ENCODE peak calls at places on chromosomes 6 and 20, in ten cellular contexts. X, E, P, Q, T, C, J, K, D and R are unnamed samples.

GRCh38 chr6:154570505-154570904 is 60.0 kb upstream of the CNKSR3 start:
- DNase-seq in C (no peak), T (no peak), D (no peak), X (no peak), Q (no peak), E (no peak), K (no peak), J (no peak), P (no peak), R (no peak)

GRCh38 chr6:166745801-166746668 is 119.0 kb upstream of the RPS6KA2 start:
- DNase-seq in Q (no peak), J (no peak), T (no peak), P (no peak), D (no peak), C (no peak), E (no peak), X (no peak), K (no peak), R (no peak)

GRCh38 chr6:50850223-50850751 is 31.6 kb downstream of the TFAP2B start:
- DNase-seq in Q (peak), E (no peak), T (peak), K (no peak), D (no peak), J (peak), X (no peak), P (peak), C (peak), R (no peak)

GRCh38 chr6:133623065-133623464 is 265.8 kb upstream of the TCF21 start:
- DNase-seq in E (no peak), Q (no peak), K (no peak), J (no peak), C (no peak), X (peak), T (no peak), D (no peak), P (no peak), R (peak)

GRCh38 chr6:23587582-23587981 is 538.4 kb upstream of the NRSN1 start:
- DNase-seq in K (no peak), Q (no peak), P (no peak), X (no peak), J (no peak), C (no peak), T (no peak), D (no peak), E (no peak), R (no peak)

GRCh38 chr6:82144852-82145332 is 102.7 kb downstream of the IBTK start:
- DNase-seq in E (no peak), K (peak), J (peak), X (peak), T (peak), Q (peak), P (peak), D (no peak), C (peak), R (peak)

GRCh38 chr6:44062771-44063560 is 64.3 kb downstream of the MRPL14 start:
- DNase-seq in D (peak), Q (no peak), X (no peak), C (peak), J (peak), E (peak), K (no peak), P (peak), T (no peak), R (no peak)

GRCh38 chr20:58233881-58234528 is 5.6 kb upstream of the ANKRD60 start:
- DNase-seq in J (peak), X (no peak), C (peak), T (no peak), P (peak), Q (peak), D (peak), K (no peak), E (no peak), R (no peak)

GRCh38 chr6:81215092-81215432 is 537.4 kb downstream of the TENT5A start:
- DNase-seq in P (no peak), D (no peak), T (no peak), J (no peak), X (no peak), E (no peak), K (no peak), C (no peak), Q (no peak), R (no peak)

GRCh38 chr6:116208056-116208785 is 45.7 kb downstream of the TSPYL4 start:
- DNase-seq in E (no peak), J (no peak), K (no peak), Q (no peak), T (no peak), P (no peak), D (no peak), X (no peak), C (no peak), R (no peak)

GRCh38 chr20:45347936-45348809 is at the start of gene SDC4:
- DNase-seq in Q (peak), K (peak), P (peak), X (peak), C (peak), E (peak), T (peak), J (peak), D (peak), R (peak)

GRCh38 chr20:57047281-57048026 is 219.0 kb downstream of the BMP7 start:
- DNase-seq in Q (peak), E (peak), K (peak), J (no peak), X (no peak), C (no peak), D (no peak), P (no peak), T (no peak), R (no peak)

GRCh38 chr20:8007490-8007889 is 12.1 kb downstream of the TMX4 start:
- DNase-seq in K (no peak), Q (no peak), X (no peak), J (no peak), D (no peak), C (no peak), E (no peak), T (no peak), P (no peak), R (no peak)

GRCh38 chr20:62406635-62407176 is 379 bp downstream of the CABLES2 start:
- DNase-seq in K (no peak), X (no peak), P (no peak), J (peak), T (no peak), D (peak), E (no peak), C (no peak), Q (no peak), R (no peak)

GRCh38 chr20:11989018-11989771 is 71.5 kb downstream of the BTBD3 start:
- DNase-seq in Q (no peak), K (no peak), D (no peak), P (no peak), J (no peak), E (no peak), C (no peak), T (no peak), X (no peak), R (no peak)

GRCh38 chr6:92271101-92271500 is 1148.3 kb downstream of the EPHA7 start:
- DNase-seq in T (no peak), C (no peak), P (no peak), K (no peak), J (no peak), D (no peak), E (no peak), Q (no peak), X (peak), R (peak)

GRCh38 chr20:44068780-44069191 is 118.2 kb downstream of the JPH2 start:
- DNase-seq in K (no peak), Q (no peak), J (no peak), X (no peak), T (no peak), P (no peak), E (no peak), C (no peak), D (no peak), R (no peak)

GRCh38 chr6:111993342-111993741 is 60.6 kb upstream of the CCN6 start:
- DNase-seq in X (no peak), D (no peak), C (no peak), K (no peak), T (no peak), Q (no peak), E (no peak), J (no peak), P (no peak), R (no peak)

GRCh38 chr6:149925974-149926777 is 3.3 kb upstream of the RAET1G start:
- DNase-seq in K (peak), D (peak), J (peak), X (peak), C (peak), T (peak), Q (peak), E (peak), P (peak), R (peak)

GRCh38 chr6:54366647-54367327 is 58.5 kb downstream of the TINAG start:
- DNase-seq in E (no peak), Q (peak), D (no peak), T (no peak), J (no peak), K (peak), X (peak), C (peak), P (no peak), R (peak)

GRCh38 chr20:62685781-62686555 is 22.7 kb upstream of the NTSR1 start:
- DNase-seq in D (peak), Q (peak), K (no peak), C (no peak), T (peak), P (no peak), X (no peak), E (no peak), J (peak), R (no peak)

GRCh38 chr6:3524461-3524860 is 67.6 kb upstream of the SLC22A23 start:
- DNase-seq in C (no peak), K (no peak), X (no peak), P (no peak), J (no peak), T (no peak), Q (no peak), E (no peak), D (no peak), R (no peak)

GRCh38 chr20:45044084-45044573 is 56.8 kb downstream of the KCNS1 start:
- DNase-seq in D (peak), Q (peak), J (peak), T (peak), C (peak), P (peak), E (peak), X (peak), K (peak), R (peak)

GRCh38 chr6:33276864-33277662 is at the start of gene B3GALT4:
- DNase-seq in Q (peak), T (peak), P (peak), E (no peak), X (peak), J (peak), K (peak), C (peak), D (peak), R (peak)

GRCh38 chr20:57386762-57387161 is 4.4 kb upstream of the RBM38 start:
- DNase-seq in Q (no peak), T (no peak), D (no peak), P (no peak), E (no peak), X (no peak), C (no peak), K (no peak), J (no peak), R (no peak)

GRCh38 chr20:53579581-53580375 is 13.9 kb downstream of the ZNF217 start:
- DNase-seq in Q (peak), T (peak), D (no peak), E (no peak), J (no peak), K (peak), P (no peak), C (peak), X (peak), R (peak)

GRCh38 chr6:53429401-53429800 is 80.7 kb upstream of the ELOVL5 start:
- DNase-seq in J (no peak), T (no peak), C (no peak), K (no peak), P (no peak), D (no peak), E (no peak), Q (no peak), X (no peak), R (no peak)

GRCh38 chr20:25320035-25320800 is 70.4 kb downstream of the ABHD12 start:
- DNase-seq in D (no peak), C (no peak), E (no peak), Q (no peak), P (no peak), T (no peak), J (no peak), K (no peak), X (no peak), R (no peak)

GRCh38 chr20:24131281-24131680 is 142.7 kb upstream of the GGTLC1 start:
- DNase-seq in C (no peak), Q (peak), E (no peak), J (no peak), K (peak), T (no peak), X (no peak), D (no peak), P (no peak), R (no peak)

GRCh38 chr6:47743744-47744143 is 38.1 kb upstream of the OPN5 start:
- DNase-seq in C (no peak), E (no peak), D (no peak), P (no peak), T (no peak), X (peak), J (no peak), Q (peak), K (peak), R (peak)

GRCh38 chr6:142377112-142377848 is 75.5 kb downstream of the ADGRG6 start:
- DNase-seq in P (peak), E (no peak), C (peak), Q (peak), K (no peak), T (peak), X (peak), J (peak), D (no peak), R (peak)

GRCh38 chr6:42301986-42302385 is 84.3 kb upstream of the MRPS10 start:
- DNase-seq in D (no peak), K (no peak), X (no peak), C (no peak), E (no peak), Q (no peak), P (no peak), J (no peak), T (no peak), R (no peak)

GRCh38 chr20:46025376-46025783 is 3.6 kb upstream of the SLC12A5 start:
- DNase-seq in D (no peak), J (peak), P (no peak), T (no peak), E (no peak), Q (no peak), X (no peak), C (no peak), K (no peak), R (no peak)

GRCh38 chr6:551829-552350 is 105.0 kb downstream of the HUS1B start:
- DNase-seq in C (no peak), X (no peak), Q (no peak), E (no peak), D (no peak), K (no peak), J (no peak), T (no peak), P (peak), R (no peak)

GRCh38 chr20:64107736-64108457 is 532 bp upstream of the NPBWR2 start:
- DNase-seq in T (no peak), Q (no peak), P (peak), X (no peak), E (no peak), J (no peak), K (peak), D (no peak), C (no peak), R (no peak)

GRCh38 chr20:23754731-23755130 is 4.0 kb upstream of the CST1 start:
- DNase-seq in C (no peak), T (no peak), E (no peak), J (no peak), K (no peak), D (no peak), X (no peak), Q (no peak), P (no peak), R (no peak)

GRCh38 chr6:114452785-114453401 is 110.1 kb upstream of the HS3ST5 start:
- DNase-seq in C (no peak), X (no peak), E (peak), Q (no peak), T (no peak), J (no peak), K (no peak), P (no peak), D (no peak), R (no peak)

GRCh38 chr6:114449659-114450058 is 106.8 kb upstream of the HS3ST5 start:
- DNase-seq in J (no peak), X (no peak), K (no peak), T (no peak), Q (no peak), E (no peak), C (no peak), D (no peak), P (no peak), R (no peak)

DNA sequence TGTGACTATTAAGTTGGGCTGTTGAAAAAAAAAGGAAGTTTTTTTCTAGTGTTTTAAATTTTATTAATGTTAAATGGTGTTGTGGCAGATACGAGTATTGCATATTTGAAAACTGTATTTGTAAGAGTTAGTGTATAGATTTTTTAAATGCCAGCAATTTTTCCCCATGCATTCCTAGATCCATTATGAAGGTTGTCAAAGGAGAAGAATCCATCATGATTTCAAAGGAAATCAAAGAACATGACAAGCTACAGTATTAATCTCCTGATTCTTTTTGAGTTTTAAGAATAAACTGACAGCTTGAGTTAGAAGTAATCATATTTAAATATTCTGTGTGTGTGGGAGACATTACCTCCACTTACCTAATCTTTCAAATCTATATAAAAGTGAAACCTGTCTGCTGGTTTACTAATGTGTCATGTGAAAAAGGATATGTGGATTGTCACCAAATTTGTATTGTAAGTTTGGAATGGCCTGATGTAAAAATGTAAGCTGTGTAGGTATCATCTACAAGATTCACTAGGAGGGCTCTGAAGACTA is 111.0 kb upstream of the HS3ST5 start:
- DNase-seq in Q (no peak), D (no peak), C (no peak), X (no peak), K (no peak), T (no peak), P (no peak), E (no peak), J (no peak), R (no peak)
- TF ChIP-seq CTCF in Q (no peak), D (no peak), C (no peak), X (no peak), K (no peak), T (no peak), P (no peak), E (peak), J (no peak), R (no peak)

GRCh38 chr6:11852061-11852619 is 73.5 kb upstream of the ADTRP start:
- DNase-seq in K (no peak), T (no peak), J (peak), E (no peak), Q (no peak), X (no peak), P (no peak), C (no peak), D (no peak), R (no peak)
- TF ChIP-seq EZH2 in K (no peak), T (no peak), J (no peak), E (no peak), Q (no peak), X (no peak), P (no peak), C (no peak), D (no peak), R (no peak)

GRCh38 chr6:95364016-95364604 is 213.2 kb upstream of the MANEA start:
- DNase-seq in J (peak), Q (peak), P (peak), D (no peak), K (no peak), E (peak), X (peak), C (peak), T (peak), R (no peak)
- TF ChIP-seq CTCF in J (peak), Q (peak), P (no peak), D (no peak), K (peak), E (peak), X (no peak), C (peak), T (peak), R (peak)

DNA sequence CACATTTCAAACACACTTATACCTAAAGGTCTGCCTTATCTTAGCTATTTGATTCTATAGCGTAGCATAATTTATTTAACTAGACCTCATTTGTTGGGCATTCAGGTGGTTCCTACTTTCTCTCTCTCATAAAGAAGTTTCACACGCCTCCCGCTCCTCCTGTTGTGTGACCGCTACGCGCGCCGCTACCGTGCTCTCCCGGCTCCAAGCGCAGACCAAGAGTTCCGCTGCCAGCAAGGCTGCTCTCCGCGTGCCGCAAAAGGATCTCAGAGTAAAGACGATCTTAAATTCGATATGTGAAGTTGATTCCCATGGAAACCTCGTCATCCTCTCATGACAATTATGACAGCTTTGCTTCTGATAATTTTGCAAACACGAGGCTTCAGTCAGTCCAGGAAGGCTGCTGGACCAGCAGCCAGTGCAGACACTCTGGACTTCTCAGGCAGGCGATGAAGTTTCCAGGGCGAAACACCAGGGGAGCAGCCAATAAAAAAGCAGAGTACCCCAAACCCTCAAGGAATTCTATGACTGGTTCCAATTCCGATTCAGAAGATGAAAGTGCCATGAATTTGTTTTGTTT is 20.5 kb downstream of the PRSS16 start:
- DNase-seq in C (no peak), P (peak), D (no peak), T (no peak), Q (no peak), J (peak), E (no peak), X (no peak), K (no peak), R (no peak)
- TF ChIP-seq EZH2 in C (no peak), P (no peak), D (no peak), T (no peak), Q (no peak), J (peak), E (no peak), X (no peak), K (no peak), R (no peak)

GRCh38 chr6:168361766-168362165 is 42.2 kb upstream of the DACT2 start:
- DNase-seq in X (no peak), Q (no peak), C (no peak), P (no peak), D (no peak), K (no peak), E (no peak), J (no peak), T (no peak), R (no peak)

GRCh38 chr6:168359794-168360193 is 40.2 kb upstream of the DACT2 start:
- DNase-seq in X (no peak), E (no peak), P (no peak), T (no peak), Q (no peak), C (no peak), J (no peak), D (no peak), K (no peak), R (no peak)

GRCh38 chr6:168353041-168353440 is 33.5 kb upstream of the DACT2 start:
- DNase-seq in Q (no peak), J (no peak), P (no peak), T (no peak), C (no peak), D (no peak), E (no peak), K (no peak), X (no peak), R (no peak)

GRCh38 chr6:168354338-168354737 is 34.8 kb upstream of the DACT2 start:
- DNase-seq in T (no peak), D (no peak), X (no peak), K (no peak), J (no peak), P (no peak), Q (no peak), C (no peak), E (no peak), R (no peak)

GRCh38 chr6:168355716-168356522 is 36.3 kb upstream of the DACT2 start:
- DNase-seq in D (peak), X (no peak), C (peak), T (peak), K (no peak), J (peak), E (no peak), P (peak), Q (no peak), R (no peak)
- TF ChIP-seq CTCF in D (peak), X (no peak), C (peak), T (peak), K (peak), J (peak), E (peak), P (peak), Q (peak), R (peak)

DNA sequence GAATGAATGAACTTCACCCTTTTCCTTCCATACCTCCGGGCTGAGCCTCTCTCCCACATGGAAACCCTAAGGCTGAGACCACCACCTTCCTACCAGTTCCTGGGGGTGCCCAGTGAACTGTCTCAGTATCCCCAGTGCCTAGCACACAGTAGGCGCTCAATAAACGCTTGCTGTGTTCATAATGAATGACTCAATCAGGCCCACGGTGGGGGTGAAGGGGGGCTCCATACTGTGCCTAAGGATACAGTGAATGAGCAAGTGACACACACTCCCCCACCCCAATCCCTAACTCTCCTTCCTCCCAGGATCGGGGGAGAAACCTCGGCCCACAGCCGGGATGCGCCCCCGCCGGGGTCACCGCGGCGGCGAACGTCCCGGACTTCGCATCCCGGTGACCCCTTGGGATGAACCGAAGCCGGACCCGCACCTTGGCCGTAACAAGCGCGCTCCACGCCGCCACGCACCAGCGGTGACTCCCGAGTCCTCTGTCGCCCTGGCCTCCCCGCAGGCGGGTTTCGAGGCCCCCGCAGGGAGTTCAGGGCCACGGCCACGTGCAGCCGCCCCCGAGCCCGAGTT is 592 bp downstream of the KCNG1 start:
- DNase-seq in T (no peak), C (no peak), P (no peak), E (no peak), D (no peak), K (no peak), Q (peak), X (no peak), J (no peak), R (no peak)
- TF ChIP-seq EZH2 in T (peak), C (no peak), P (no peak), E (no peak), D (no peak), K (no peak), Q (no peak), X (peak), J (no peak), R (no peak)